ENCODE peak calls at places on chromosomes 13 and 19, in nine cellular contexts. A, D, G, Q, Z, V, N, B and R are unnamed samples.

GRCh38 chr13:26048745-26049144 is 3.1 kb downstream of the SHISA2 start:
- DNase-seq in A (no peak), D (no peak), G (no peak), Q (peak), Z (no peak), V (no peak), N (no peak), B (no peak), R (peak)

GRCh38 chr19:40685016-40685526 is 5.4 kb downstream of the NUMBL start:
- DNase-seq in A (no peak), D (no peak), G (no peak), Q (no peak), Z (no peak), V (no peak), N (no peak), B (no peak), R (no peak)

GRCh38 chr13:99484405-99484981 is 16.8 kb upstream of the TM9SF2 start:
- DNase-seq in A (no peak), D (peak), G (no peak), Q (no peak), Z (no peak), V (peak), N (no peak), B (no peak), R (no peak)

GRCh38 chr19:52590728-52591127 is 20.6 kb downstream of the ZNF701 start:
- DNase-seq in A (no peak), D (no peak), G (no peak), Q (no peak), Z (no peak), V (no peak), N (no peak), B (no peak), R (no peak)

GRCh38 chr19:4304509-4305252 is at the start of gene FSD1:
- DNase-seq in A (no peak), D (peak), G (no peak), Q (peak), Z (peak), V (peak), N (peak), B (no peak), R (no peak)

GRCh38 chr19:900302-901111 is 7.2 kb downstream of the RNU6-9 start:
- DNase-seq in A (no peak), D (no peak), G (no peak), Q (no peak), Z (no peak), V (peak), N (no peak), B (no peak), R (no peak)

GRCh38 chr19:43594710-43595604 is 977 bp downstream of the IRGQ start:
- DNase-seq in A (peak), D (no peak), G (no peak), Q (peak), Z (peak), V (peak), N (peak), B (peak), R (peak)

GRCh38 chr19:34838753-34839431 is 65.9 kb upstream of the ZNF599 start:
- DNase-seq in A (no peak), D (no peak), G (no peak), Q (no peak), Z (no peak), V (peak), N (peak), B (no peak), R (no peak)

GRCh38 chr19:55384576-55385235 is 614 bp upstream of the TMEM238 start:
- DNase-seq in A (no peak), D (no peak), G (no peak), Q (peak), Z (peak), V (peak), N (no peak), B (no peak), R (peak)

GRCh38 chr19:10780368-10780767 is 55.6 kb downstream of the TMED1 start:
- DNase-seq in A (peak), D (no peak), G (no peak), Q (no peak), Z (no peak), V (no peak), N (no peak), B (peak), R (no peak)

GRCh38 chr19:55653651-55654322 is 1.0 kb upstream of the U2AF2 start:
- DNase-seq in A (peak), D (peak), G (peak), Q (peak), Z (peak), V (peak), N (peak), B (peak), R (peak)

GRCh38 chr19:33207903-33208302 is 13.8 kb downstream of the LRP3 start:
- DNase-seq in A (no peak), D (no peak), G (no peak), Q (no peak), Z (no peak), V (no peak), N (no peak), B (no peak), R (no peak)

GRCh38 chr13:31081316-31081715 is 80.4 kb downstream of the HSPH1 start:
- DNase-seq in A (no peak), D (no peak), G (no peak), Q (no peak), Z (no peak), V (no peak), N (no peak), B (no peak), R (no peak)

GRCh38 chr13:46621133-46621532 is 68.2 kb downstream of the LRCH1 start:
- DNase-seq in A (no peak), D (no peak), G (no peak), Q (no peak), Z (no peak), V (no peak), N (no peak), B (no peak), R (no peak)

GRCh38 chr19:1871140-1871597 is 7.8 kb upstream of the KLF16 start:
- DNase-seq in A (no peak), D (no peak), G (no peak), Q (no peak), Z (no peak), V (no peak), N (no peak), B (no peak), R (no peak)

GRCh38 chr19:40245506-40246128 is 19.1 kb upstream of the CCNP start:
- DNase-seq in A (no peak), D (no peak), G (no peak), Q (no peak), Z (no peak), V (no peak), N (no peak), B (no peak), R (no peak)

GRCh38 chr19:45876411-45877197 is 9.3 kb downstream of the IRF2BP1 start:
- DNase-seq in A (peak), D (no peak), G (no peak), Q (no peak), Z (no peak), V (no peak), N (no peak), B (peak), R (no peak)

GRCh38 chr13:21853779-21854178 is 182.9 kb downstream of the FGF9 start:
- DNase-seq in A (no peak), D (no peak), G (no peak), Q (no peak), Z (no peak), V (no peak), N (no peak), B (no peak), R (no peak)

GRCh38 chr13:42969558-42970172 is 22.4 kb downstream of the EPSTI1 start:
- DNase-seq in A (peak), D (no peak), G (no peak), Q (peak), Z (peak), V (peak), N (peak), B (peak), R (no peak)

GRCh38 chr13:110310541-110311491 is 3.7 kb downstream of the COL4A2 start:
- DNase-seq in A (no peak), D (no peak), G (no peak), Q (no peak), Z (no peak), V (no peak), N (no peak), B (peak), R (no peak)

GRCh38 chr13:32783067-32783466 is 196.8 kb downstream of the PDS5B start:
- DNase-seq in A (no peak), D (no peak), G (no peak), Q (no peak), Z (no peak), V (peak), N (no peak), B (no peak), R (no peak)

GRCh38 chr19:42406111-42406510 is 16.0 kb upstream of the CNFN start:
- DNase-seq in A (no peak), D (no peak), G (no peak), Q (no peak), Z (no peak), V (no peak), N (no peak), B (no peak), R (no peak)

GRCh38 chr13:78976696-78977095 is 317.7 kb upstream of the OBI1 start:
- DNase-seq in A (no peak), D (no peak), G (no peak), Q (no peak), Z (no peak), V (no peak), N (no peak), B (no peak), R (no peak)

GRCh38 chr13:98405107-98405571 is 171.8 kb downstream of the STK24 start:
- DNase-seq in A (no peak), D (no peak), G (no peak), Q (peak), Z (no peak), V (no peak), N (peak), B (no peak), R (no peak)

GRCh38 chr13:74966814-74967213 is 515.2 kb downstream of the TBC1D4 start:
- DNase-seq in A (no peak), D (peak), G (no peak), Q (no peak), Z (no peak), V (no peak), N (peak), B (no peak), R (no peak)